ENCODE peak calls at places on chromosomes 7 and 10, in seven cellular contexts. J is neural progenitor cell; O is prostate gland; A is CD8-positive, alpha-beta T cell; V is mammary epithelial cell; S is adrenal gland; U is upper lobe of right lung. F is an unnamed sample. For H3K4me1, the result is how much of the 10 kb centered on the place peaks cover.

GRCh38 chr10:129474642-129475041 is 7.6 kb downstream of the MGMT start:
- DNase-seq in V (no peak), O (no peak), A (no peak), S (no peak), U (no peak), J (no peak), F (no peak)

GRCh38 chr7:87797798-87798403 is 78.3 kb downstream of the SLC25A40 start:
- DNase-seq in U (no peak), S (no peak), V (peak), A (no peak), J (peak), O (peak), F (no peak)

GRCh38 chr10:74825371-74826141 is 844 bp upstream of the KAT6B start:
- DNase-seq in U (no peak), O (no peak), S (no peak), A (peak), J (peak), V (no peak), F (no peak)

GRCh38 chr7:97006146-97006950 is 995 bp downstream of the DLX6 start:
- DNase-seq in O (peak), J (peak), A (no peak), S (peak), U (no peak), V (peak), F (no peak)

GRCh38 chr7:351681-352480 is 61.9 kb downstream of the FOXL3 start:
- DNase-seq in S (no peak), J (no peak), O (no peak), V (no peak), U (no peak), A (peak), F (no peak)

GRCh38 chr10:99285846-99286245 is 43.3 kb upstream of the CNNM1 start:
- DNase-seq in V (peak), S (no peak), U (no peak), J (no peak), O (no peak), A (no peak), F (no peak)

GRCh38 chr7:92910076-92910475 is 73.7 kb upstream of the CDK6 start:
- DNase-seq in U (no peak), V (no peak), O (no peak), A (no peak), J (no peak), S (no peak), F (no peak)

GRCh38 chr7:29471444-29472138 is 92.0 kb upstream of the PRR15 start:
- DNase-seq in O (no peak), S (no peak), J (no peak), U (no peak), A (no peak), V (no peak), F (no peak)

GRCh38 chr7:92730808-92731207 is 105.6 kb downstream of the CDK6 start:
- DNase-seq in U (no peak), S (no peak), O (no peak), A (no peak), J (no peak), V (no peak), F (no peak)

GRCh38 chr7:27122075-27122910 is 8.3 kb downstream of the HOXA4 start:
- DNase-seq in V (peak), A (no peak), U (no peak), S (peak), J (no peak), O (no peak), F (no peak)

GRCh38 chr7:115292381-115292780 is 370.5 kb downstream of the MDFIC start:
- DNase-seq in A (no peak), O (no peak), S (no peak), J (no peak), V (no peak), U (no peak), F (no peak)

GRCh38 chr7:93327006-93327633 is 95.0 kb downstream of the VPS50 start:
- DNase-seq in S (no peak), U (no peak), A (no peak), J (no peak), V (peak), O (no peak), F (no peak)

GRCh38 chr7:7895754-7896153 is 72.8 kb upstream of the GLCCI1 start:
- DNase-seq in A (no peak), V (no peak), S (no peak), J (no peak), O (no peak), U (no peak), F (no peak)

GRCh38 chr7:92834661-92835139 is 1.7 kb downstream of the CDK6 start:
- DNase-seq in S (peak), U (peak), O (peak), A (peak), V (peak), J (peak), F (no peak)

GRCh38 chr10:47165168-47165710 is 134.8 kb upstream of the GDF10 start:
- DNase-seq in J (no peak), S (no peak), V (no peak), U (no peak), A (no peak), O (no peak), F (no peak)

GRCh38 chr10:75035975-75036708 is 75.3 kb upstream of the SAMD8 start:
- DNase-seq in J (no peak), S (no peak), V (peak), A (no peak), U (no peak), O (no peak), F (no peak)

GRCh38 chr10:96673318-96674099 is 46.8 kb downstream of the PIK3AP1 start:
- DNase-seq in J (peak), V (no peak), A (no peak), S (peak), O (peak), U (peak), F (no peak)

GRCh38 chr10:69677914-69678654 is 48.0 kb downstream of the FAM241B start:
- DNase-seq in O (no peak), A (no peak), U (peak), J (no peak), V (no peak), S (no peak), F (no peak)

GRCh38 chr7:907158-907980 is 31.0 kb downstream of the GET4 start:
- DNase-seq in A (no peak), U (no peak), O (no peak), S (no peak), J (no peak), V (no peak), F (no peak)

GRCh38 chr10:97462309-97462708 is 16.3 kb downstream of the ZDHHC16 start:
- DNase-seq in V (no peak), U (no peak), A (no peak), S (no peak), O (no peak), J (no peak), F (no peak)

GRCh38 chr7:129805086-129805719 is 147.6 kb downstream of the UBE2H start:
- DNase-seq in U (no peak), J (no peak), S (no peak), O (no peak), V (no peak), A (no peak), F (no peak)

GRCh38 chr10:110684800-110685446 is 40.8 kb downstream of the RBM20 start:
- DNase-seq in A (no peak), O (no peak), J (no peak), S (no peak), U (no peak), V (no peak), F (no peak)

GRCh38 chr7:77674878-77675277 is 21.4 kb upstream of the RSBN1L start:
- DNase-seq in U (peak), V (peak), O (no peak), A (no peak), J (no peak), S (peak), F (no peak)

GRCh38 chr7:158445421-158446175 is 142.0 kb downstream of the PTPRN2 start:
- DNase-seq in J (peak), V (no peak), A (no peak), U (no peak), O (no peak), S (no peak), F (no peak)

GRCh38 chr7:87209295-87209924 is 10.1 kb downstream of the TMEM243 start:
- DNase-seq in J (no peak), O (no peak), V (no peak), A (no peak), S (no peak), U (no peak), F (no peak)

GRCh38 chr7:2524808-2525140 is 5.2 kb downstream of the LFNG start:
- DNase-seq in V (no peak), A (no peak), U (no peak), O (no peak), S (no peak), J (peak), F (no peak)

GRCh38 chr7:151727579-151728285 is 149.2 kb downstream of the PRKAG2 start:
- DNase-seq in S (peak), O (peak), A (peak), J (peak), V (peak), U (no peak), F (peak)

GRCh38 chr7:26051021-26051420 is 101.0 kb upstream of the NFE2L3 start:
- DNase-seq in V (no peak), A (no peak), O (no peak), U (no peak), J (no peak), S (no peak), F (no peak)

GRCh38 chr7:24417526-24418120 is 133.6 kb downstream of the NPY start:
- DNase-seq in V (no peak), A (no peak), U (no peak), S (no peak), J (no peak), O (no peak), F (no peak)

GRCh38 chr7:36440880-36441279 is 51.2 kb downstream of the ANLN start:
- DNase-seq in O (no peak), J (peak), S (no peak), V (peak), A (no peak), U (no peak), F (no peak)

GRCh38 chr7:151389768-151390593 is 19.9 kb downstream of the WDR86 start:
- DNase-seq in U (peak), V (no peak), O (no peak), S (no peak), A (no peak), J (no peak), F (no peak)

GRCh38 chr7:117312593-117312992 is 10.3 kb downstream of the WNT2 start:
- DNase-seq in O (no peak), J (no peak), A (no peak), V (no peak), S (no peak), U (no peak), F (no peak)

GRCh38 chr7:158695726-158696452 is 8.7 kb downstream of the NCAPG2 start:
- DNase-seq in J (peak), V (peak), A (no peak), U (no peak), O (peak), S (peak), F (no peak)

GRCh38 chr10:76583711-76584161 is 1053.9 kb downstream of the KCNMA1 start:
- DNase-seq in J (peak), U (no peak), A (no peak), S (no peak), V (peak), O (no peak), F (no peak)

GRCh38 chr7:101916041-101916800 is 98.8 kb downstream of the CUX1 start:
- DNase-seq in O (no peak), U (peak), V (no peak), S (no peak), A (no peak), J (no peak), F (no peak)

GRCh38 chr10:130127612-130128607 is 8.3 kb upstream of the GLRX3 start:
- DNase-seq in J (peak), U (no peak), V (peak), O (peak), S (peak), A (peak), F (no peak)

GRCh38 chr7:131076032-131076431 is 251.6 kb upstream of the MKLN1 start:
- DNase-seq in A (no peak), J (no peak), U (no peak), O (no peak), S (no peak), V (peak), F (no peak)

GRCh38 chr7:131080754-131081153 is 246.9 kb upstream of the MKLN1 start:
- DNase-seq in O (no peak), V (no peak), J (no peak), S (no peak), A (no peak), U (no peak), F (no peak)

GRCh38 chr7:131075406-131075805 is 252.3 kb upstream of the MKLN1 start:
- DNase-seq in S (no peak), V (no peak), J (no peak), O (no peak), U (no peak), A (no peak), F (no peak)

GRCh38 chr7:131076711-131077170 is 250.9 kb upstream of the MKLN1 start:
- DNase-seq in J (no peak), V (peak), A (no peak), S (no peak), O (peak), U (no peak), F (no peak)

GRCh38 chr7:131077735-131078134 is 249.9 kb upstream of the MKLN1 start:
- DNase-seq in A (no peak), J (no peak), U (no peak), O (no peak), S (no peak), V (no peak), F (no peak)
- H3K4me1 ChIP-seq in A (half or more), J (under half), U (under half), O (under half), S (under half), V (under half), F (half or more)

GRCh38 chr7:28178537-28178936 is 2.1 kb downstream of the JAZF1 start:
- DNase-seq in S (no peak), U (no peak), A (no peak), O (no peak), V (peak), J (no peak), F (no peak)
- H3K27ac ChIP-seq in S (no peak), U (peak), A (no peak), O (peak), V (peak), J (no peak), F (peak)

GRCh38 chr7:73612598-73613269 is 11.6 kb downstream of the MLXIPL start:
- DNase-seq in V (peak), U (no peak), O (peak), A (no peak), J (peak), S (peak), F (no peak)

GRCh38 chr7:73613954-73614735 is 10.2 kb downstream of the MLXIPL start:
- DNase-seq in U (no peak), A (no peak), S (no peak), O (no peak), J (no peak), V (peak), F (no peak)

GRCh38 chr7:73618538-73618937 is 5.8 kb downstream of the MLXIPL start:
- DNase-seq in J (no peak), O (no peak), U (no peak), A (no peak), S (no peak), V (no peak), F (no peak)

GRCh38 chr7:73611017-73611555 is 13.2 kb downstream of the MLXIPL start:
- DNase-seq in A (no peak), V (no peak), S (no peak), O (no peak), U (no peak), J (no peak), F (no peak)

DNA sequence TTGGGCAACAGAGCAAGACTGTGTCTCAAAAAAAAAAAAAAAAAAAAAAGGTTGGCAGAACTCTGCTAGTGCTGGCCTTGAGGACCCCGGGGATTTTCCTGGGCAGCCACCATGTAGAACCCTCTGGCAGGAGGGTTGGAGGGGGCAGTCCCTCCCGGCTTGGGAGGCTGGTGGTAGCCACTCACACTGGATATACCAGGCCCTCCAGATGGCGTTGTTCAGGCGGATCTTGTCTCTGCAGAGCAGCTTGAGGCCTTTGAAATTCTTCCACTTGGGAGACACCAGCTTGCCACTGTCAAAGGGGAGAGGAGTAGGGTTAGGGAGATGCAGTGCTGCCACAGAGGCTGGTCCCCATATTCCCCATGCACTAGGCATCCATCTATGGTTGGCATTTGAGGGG is 8.4 kb downstream of the MLXIPL start:
- DNase-seq in J (peak), A (no peak), U (no peak), S (no peak), O (no peak), V (no peak), F (no peak)
- TF ChIP-seq CTCF in J (peak), A (no peak), U (no peak), S (no peak), O (no peak), V (peak), F (no peak)

DNA sequence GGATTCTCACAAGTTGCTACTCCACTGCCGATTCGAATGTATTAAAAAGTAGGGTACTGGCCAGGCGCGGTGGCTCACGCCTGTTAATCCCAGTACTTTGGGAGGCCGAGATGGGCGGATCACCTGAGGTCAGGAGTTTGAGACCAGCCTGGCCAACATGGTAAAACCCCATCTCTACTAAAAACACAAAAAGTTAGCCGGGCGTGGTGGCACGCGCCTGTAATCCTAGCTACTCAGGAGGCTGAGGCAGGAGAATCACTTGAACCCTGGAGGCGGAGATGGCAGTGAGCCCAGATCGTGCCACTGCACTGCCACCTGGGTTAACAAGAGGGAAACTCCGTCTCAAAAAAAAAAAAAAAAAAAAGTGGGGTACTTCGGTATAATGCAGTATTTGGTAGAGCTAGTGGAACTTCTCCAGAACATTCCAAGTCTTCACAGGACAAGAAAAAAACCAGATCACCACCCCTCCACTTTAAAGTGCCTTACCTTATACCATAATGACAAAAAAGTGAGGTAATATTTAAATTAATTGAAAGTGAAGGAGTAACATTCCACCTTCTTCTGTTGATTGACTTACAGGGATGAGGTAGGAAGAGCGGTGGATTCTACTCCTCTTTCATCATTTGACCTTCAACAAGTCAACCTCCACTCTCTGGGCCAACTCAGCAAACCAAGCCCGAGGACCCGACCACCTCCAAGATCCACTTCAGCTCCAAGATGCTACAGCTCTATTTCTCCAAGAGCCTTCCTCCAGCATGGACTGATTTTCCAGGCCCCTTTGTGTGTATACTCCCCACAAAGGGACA is 2.0 kb downstream of the BAZ1B start:
- DNase-seq in O (no peak), U (no peak), S (peak), J (peak), V (peak), A (no peak), F (no peak)
- H3K4me1 ChIP-seq in O (under half), U (under half), S (under half), J (under half), V (under half), A (under half), F (under half)

DNA sequence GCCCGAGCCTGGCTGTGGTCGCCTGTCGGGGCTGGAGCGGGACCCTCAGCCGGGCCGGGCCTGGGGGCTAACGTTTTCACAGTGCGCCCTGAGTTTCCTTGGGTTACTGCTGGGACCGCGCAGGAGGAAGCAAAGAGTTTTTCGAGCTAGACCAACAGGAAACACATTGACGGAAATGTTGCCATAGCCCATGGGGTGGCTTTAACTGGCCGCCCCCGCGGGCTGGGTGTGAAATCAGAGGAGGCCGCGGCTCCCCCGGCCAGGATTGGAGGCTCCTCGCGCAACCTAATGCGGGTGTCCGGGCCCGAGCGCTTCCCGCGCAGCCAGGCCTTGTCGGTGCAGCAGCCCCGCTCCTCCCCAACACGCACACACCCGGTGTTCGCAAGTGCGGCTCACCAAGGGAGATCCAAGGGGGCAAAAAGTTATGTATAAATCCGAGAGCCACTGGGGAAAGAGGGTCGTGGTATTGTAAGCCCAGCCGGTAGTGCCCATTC is 1.9 kb downstream of the HHEX start:
- DNase-seq in O (no peak), J (peak), V (no peak), U (peak), A (no peak), S (peak), F (no peak)
- H3K27ac ChIP-seq in O (no peak), J (no peak), V (no peak), U (peak), A (no peak), S (peak), F (no peak)

GRCh38 chr10:128062837-128063563 is 63.2 kb downstream of the MKI67 start:
- DNase-seq in O (no peak), S (no peak), J (no peak), V (no peak), A (peak), U (peak), F (no peak)

GRCh38 chr10:128060341-128060851 is 65.8 kb downstream of the MKI67 start:
- DNase-seq in S (peak), U (peak), O (no peak), A (no peak), V (no peak), J (no peak), F (no peak)

GRCh38 chr10:128061306-128062300 is 64.6 kb downstream of the MKI67 start:
- DNase-seq in V (no peak), O (no peak), S (peak), U (peak), J (no peak), A (no peak), F (no peak)

GRCh38 chr10:128063736-128064614 is 62.2 kb downstream of the MKI67 start:
- DNase-seq in J (no peak), V (peak), U (peak), O (peak), S (no peak), A (no peak), F (no peak)

GRCh38 chr10:128062331-128062730 is 63.9 kb downstream of the MKI67 start:
- DNase-seq in O (no peak), A (no peak), J (peak), V (no peak), U (peak), S (no peak), F (no peak)
- TF ChIP-seq CTCF in O (no peak), A (no peak), J (no peak), V (no peak), U (no peak), S (no peak), F (no peak)